ENCODE peak calls at places on chromosomes 2 and 18, in five cellular contexts. Z, V, G, Y and L are unnamed samples.

GRCh38 chr18:70132999-70133398 is 72.5 kb downstream of the RTTN start:
- DNase-seq in Z (no peak), V (no peak), G (no peak), Y (no peak), L (peak; percentile 41)

GRCh38 chr2:105813405-105813804 is 68.7 kb downstream of the NCK2 start:
- DNase-seq in Z (no peak), V (no peak), G (no peak), Y (no peak), L (no peak)

GRCh38 chr18:10705786-10706185 is 180.0 kb downstream of the NAPG start:
- DNase-seq in Z (no peak), V (no peak), G (no peak), Y (no peak), L (no peak)

GRCh38 chr18:62880673-62881364 is 165.5 kb downstream of the PHLPP1 start:
- DNase-seq in Z (no peak), V (no peak), G (no peak), Y (no peak), L (no peak)

GRCh38 chr2:230643576-230644291 is 68.9 kb upstream of the CAB39 start:
- DNase-seq in Z (no peak), V (no peak), G (peak; percentile 38), Y (no peak), L (no peak)

GRCh38 chr18:22998336-22998735 is 65.2 kb downstream of the RBBP8 start:
- DNase-seq in Z (no peak), V (no peak), G (no peak), Y (no peak), L (no peak)

GRCh38 chr2:233638836-233639235 is 2.6 kb downstream of the UGT1A10 start:
- DNase-seq in Z (no peak), V (peak; percentile 63), G (no peak), Y (no peak), L (no peak)

GRCh38 chr2:99837103-99837591 is 305.2 kb downstream of the AFF3 start:
- DNase-seq in Z (no peak), V (no peak), G (no peak), Y (no peak), L (no peak)

GRCh38 chr2:60553992-60554648 is 666 bp upstream of the BCL11A start:
- DNase-seq in Z (no peak), V (peak; percentile 60), G (no peak), Y (no peak), L (peak; percentile 53)

GRCh38 chr2:17373041-17373440 is 145.2 kb downstream of the RAD51AP2 start:
- DNase-seq in Z (no peak), V (no peak), G (no peak), Y (no peak), L (no peak)

GRCh38 chr2:109143214-109144187 is 14.5 kb downstream of the SH3RF3 start:
- DNase-seq in Z (no peak), V (no peak), G (no peak), Y (no peak), L (no peak)

GRCh38 chr2:17652681-17653080 is 100.9 kb downstream of the SMC6 start:
- DNase-seq in Z (no peak), V (no peak), G (no peak), Y (no peak), L (no peak)

GRCh38 chr2:23791030-23791429 is 135.9 kb downstream of the ATAD2B start:
- DNase-seq in Z (no peak), V (no peak), G (no peak), Y (no peak), L (no peak)

GRCh38 chr2:112151701-112152440 is 13.7 kb downstream of the FBLN7 start:
- DNase-seq in Z (no peak), V (no peak), G (peak; percentile 18), Y (no peak), L (no peak)

GRCh38 chr2:106995560-106995959 is 109.6 kb upstream of the ST6GAL2 start:
- DNase-seq in Z (no peak), V (no peak), G (no peak), Y (no peak), L (no peak)

GRCh38 chr2:201126308-201127127 is 10.6 kb downstream of the CFLAR start:
- DNase-seq in Z (no peak), V (no peak), G (no peak), Y (no peak), L (no peak)

GRCh38 chr2:10398496-10398895 is 49.6 kb downstream of the ODC1 start:
- DNase-seq in Z (no peak), V (peak; percentile 77), G (peak; percentile 62), Y (no peak), L (no peak)

GRCh38 chr18:36492604-36493329 is 195.3 kb downstream of the FHOD3 start:
- DNase-seq in Z (no peak), V (no peak), G (no peak), Y (no peak), L (no peak)

GRCh38 chr18:36490907-36491306 is 193.4 kb downstream of the FHOD3 start:
- DNase-seq in Z (no peak), V (no peak), G (no peak), Y (no peak), L (no peak)

GRCh38 chr18:36496022-36496421 is 198.5 kb downstream of the FHOD3 start:
- DNase-seq in Z (no peak), V (no peak), G (no peak), Y (no peak), L (no peak)

DNA sequence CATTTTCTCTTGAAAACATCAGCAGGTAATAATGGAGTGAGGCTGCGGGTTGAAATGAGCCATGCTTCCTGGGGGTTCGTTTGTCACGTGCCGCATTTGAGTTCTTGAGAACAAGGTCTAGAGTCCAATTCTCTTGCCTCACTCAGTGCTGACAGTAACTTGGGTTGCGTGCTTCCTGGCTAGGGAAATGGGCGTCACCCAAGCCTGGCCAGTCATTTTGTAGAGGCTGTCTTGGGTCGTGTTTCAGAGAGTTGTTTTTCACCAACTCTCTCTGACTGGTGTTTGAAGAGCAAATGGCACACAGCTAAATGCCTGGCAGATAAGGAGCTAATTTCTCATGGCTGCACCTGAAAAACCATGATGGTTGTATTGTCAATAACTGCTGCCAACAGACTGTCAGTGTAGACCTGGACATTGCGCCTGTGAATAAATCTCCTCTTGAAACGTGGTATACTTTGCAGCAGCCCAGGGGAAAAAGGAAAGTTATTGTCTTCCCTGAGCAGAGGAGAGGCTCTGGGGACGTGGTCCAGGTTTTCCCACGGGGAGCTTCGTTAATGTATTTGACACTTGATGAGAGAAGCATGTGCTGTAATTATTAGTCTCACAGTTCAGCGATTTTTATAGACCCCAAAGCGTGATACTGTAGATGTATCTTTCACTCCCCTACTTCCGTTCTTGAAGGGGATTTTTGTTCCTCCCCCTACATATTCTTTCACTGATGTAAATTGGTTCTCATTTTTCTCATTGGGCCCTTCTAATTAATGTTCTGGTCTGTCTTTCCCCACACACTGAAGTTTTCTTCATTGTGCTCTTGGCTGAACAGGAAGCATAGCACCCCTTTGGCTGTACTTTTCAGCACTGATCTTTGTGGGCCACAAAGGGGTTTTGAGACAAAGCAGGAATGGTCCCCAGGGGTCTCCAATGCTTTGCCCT is 196.1 kb downstream of the FHOD3 start:
- DNase-seq in Z (no peak), V (no peak), G (no peak), Y (no peak), L (no peak)
- TF ChIP-seq POLR2A in Z (no peak), V (no peak), G (no peak), Y (no peak), L (no peak)

GRCh38 chr2:88561646-88562388 is 65.4 kb downstream of the EIF2AK3 start:
- DNase-seq in Z (no peak), V (no peak), G (no peak), Y (no peak), L (no peak)

GRCh38 chr2:88554189-88554588 is 73.1 kb downstream of the EIF2AK3 start:
- DNase-seq in Z (no peak), V (no peak), G (no peak), Y (no peak), L (no peak)

GRCh38 chr2:88557290-88557689 is 70.0 kb downstream of the EIF2AK3 start:
- DNase-seq in Z (no peak), V (peak; percentile 12), G (no peak), Y (no peak), L (no peak)

GRCh38 chr2:88560619-88561307 is 66.5 kb downstream of the EIF2AK3 start:
- DNase-seq in Z (no peak), V (no peak), G (no peak), Y (no peak), L (no peak)

DNA sequence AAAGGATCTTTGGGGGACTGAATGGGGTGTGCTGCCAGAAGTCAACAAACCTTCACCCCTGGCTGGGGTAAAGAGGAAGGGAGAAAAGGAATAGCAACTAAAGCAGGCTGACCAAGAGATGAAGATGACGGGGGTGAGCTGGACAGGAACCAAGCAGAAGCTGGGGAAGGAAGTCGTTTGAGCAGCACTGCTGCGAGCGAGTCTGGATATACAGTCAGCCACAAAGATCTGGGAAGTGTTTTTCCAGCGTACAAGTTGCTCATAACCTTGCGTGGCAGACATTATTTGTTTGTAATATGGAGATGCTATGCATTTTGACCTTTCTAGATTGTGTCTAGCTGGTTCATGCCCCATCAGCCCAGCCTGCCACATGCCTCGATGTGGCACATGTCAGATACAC is 71.2 kb downstream of the EIF2AK3 start:
- DNase-seq in Z (no peak), V (no peak), G (no peak), Y (no peak), L (no peak)
- H3K4me3 ChIP-seq in Z (no peak overlapping the region), V (no peak overlapping the region), G (no peak overlapping the region), Y (no peak overlapping the region), L (no peak overlapping the region)

GRCh38 chr18:25233582-25234362 is 118.2 kb downstream of the ZNF521 start:
- DNase-seq in Z (no peak), V (no peak), G (no peak), Y (no peak), L (no peak)
- TF ChIP-seq POLR2A in Z (no peak), V (no peak), G (no peak), Y (no peak), L (no peak)

GRCh38 chr2:70765507-70765906 is 2.5 kb downstream of the ADD2 start:
- DNase-seq in Z (no peak), V (no peak), G (no peak), Y (no peak), L (no peak)
- H3K4me3 ChIP-seq in Z (no peak overlapping the region), V (no peak overlapping the region), G (no peak overlapping the region), Y (no peak overlapping the region), L (no peak overlapping the region)